ENCODE peak calls at places on chromosomes 13 and 19, in eight cellular contexts. N, D, K, R, B, A, S and C are unnamed samples.

GRCh38 chr19:16216744-16217670 is 19.3 kb downstream of the AP1M1 start:
- DNase-seq in N (no peak), D (no peak), K (no peak), R (no peak), B (no peak), A (no peak), S (no peak), C (no peak)

GRCh38 chr19:48492925-48493717 is 18.5 kb downstream of the LMTK3 start:
- DNase-seq in N (peak; percentile 81), D (peak; percentile 91), K (peak; percentile 89), R (peak; percentile 96), B (peak; percentile 99), A (peak; percentile 69), S (peak; percentile 35), C (peak; percentile 92)

GRCh38 chr19:38993271-38993670 is 17.7 kb upstream of the FBXO17 start:
- DNase-seq in N (no peak), D (peak; percentile 81), K (no peak), R (peak; percentile 72), B (peak; percentile 40), A (no peak), S (no peak), C (peak; percentile 99)

GRCh38 chr19:33302974-33303790 is 848 bp upstream of the CEBPA start:
- DNase-seq in N (no peak), D (no peak), K (no peak), R (peak; percentile 63), B (no peak), A (no peak), S (no peak), C (no peak)

GRCh38 chr13:41533266-41533665 is 75.9 kb downstream of the RGCC start:
- DNase-seq in N (no peak), D (no peak), K (no peak), R (no peak), B (no peak), A (no peak), S (no peak), C (no peak)

GRCh38 chr13:35723820-35724219 is 247.3 kb upstream of the MAB21L1 start:
- DNase-seq in N (no peak), D (peak; percentile 29), K (no peak), R (no peak), B (no peak), A (no peak), S (no peak), C (no peak)

GRCh38 chr13:39417131-39417530 is 185.9 kb downstream of the LHFPL6 start:
- DNase-seq in N (peak; percentile 51), D (no peak), K (no peak), R (peak; percentile 7), B (no peak), A (no peak), S (no peak), C (no peak)

GRCh38 chr19:11964496-11964857 is 363 bp upstream of the ZNF763 start:
- DNase-seq in N (no peak), D (no peak), K (no peak), R (no peak), B (no peak), A (no peak), S (peak; percentile 22), C (no peak)